ENCODE peak calls at places on chromosomes 4 and X, in nine cellular contexts. T is astrocyte, P is astrocyte of the spinal cord, Q is K562, G is suprapubic skin, J is HFFc6, S is upper lobe of right lung, U is left lung, F is A549. K is an unnamed sample.

GRCh38 chr4:111556141-111556781 is 589.0 kb upstream of the FAM241A start:
- DNase-seq in T (peak), P (peak), Q (no peak), G (no peak), J (peak), S (no peak), U (no peak), F (no peak), K (no peak)

GRCh38 chrX:85052207-85052606 is 48.5 kb downstream of the APOOL start:
- DNase-seq in T (no peak), P (no peak), Q (no peak), G (no peak), J (peak), S (no peak), U (no peak), F (no peak), K (no peak)

GRCh38 chr4:41287005-41287404 is 30.3 kb downstream of the UCHL1 start:
- DNase-seq in T (no peak), P (no peak), Q (no peak), G (no peak), J (no peak), S (no peak), U (no peak), F (no peak), K (no peak)

GRCh38 chr4:122963222-122963621 is 40.8 kb upstream of the NUDT6 start:
- DNase-seq in T (peak), P (peak), Q (no peak), G (no peak), J (no peak), S (no peak), U (no peak), F (no peak), K (no peak)

GRCh38 chrX:149371984-149372383 is 133.1 kb downstream of the IDS start:
- DNase-seq in T (no peak), P (no peak), Q (no peak), G (no peak), J (no peak), S (no peak), U (no peak), F (no peak), K (no peak)

GRCh38 chrX:148416931-148417330 is 83.5 kb upstream of the AFF2 start:
- DNase-seq in T (peak), P (peak), Q (no peak), G (no peak), J (no peak), S (no peak), U (no peak), F (no peak), K (no peak)

GRCh38 chrX:115023139-115023538 is 5.7 kb upstream of the IL13RA2 start:
- DNase-seq in T (peak), P (peak), Q (peak), G (no peak), J (peak), S (no peak), U (no peak), F (no peak), K (no peak)

GRCh38 chr4:68447201-68447600 is at the start of gene TMPRSS11E:
- DNase-seq in T (no peak), P (no peak), Q (no peak), G (no peak), J (no peak), S (no peak), U (no peak), F (no peak), K (no peak)

GRCh38 chr4:144948421-144948820 is 149.6 kb downstream of the ANAPC10 start:
- DNase-seq in T (no peak), P (no peak), Q (no peak), G (no peak), J (no peak), S (no peak), U (no peak), F (no peak), K (no peak)

GRCh38 chr4:98929341-98930267 is 671 bp upstream of the EIF4E start:
- DNase-seq in T (peak), P (peak), Q (peak), G (no peak), J (peak), S (peak), U (peak), F (peak), K (peak)

GRCh38 chrX:27675493-27675892 is 85.3 kb downstream of the DCAF8L2 start:
- DNase-seq in T (peak), P (peak), Q (no peak), G (no peak), J (no peak), S (no peak), U (no peak), F (no peak), K (no peak)

GRCh38 chr4:1872918-1873269 is 1.7 kb downstream of the NSD2 start:
- DNase-seq in T (peak), P (peak), Q (peak), G (no peak), J (peak), S (no peak), U (no peak), F (no peak), K (no peak)

GRCh38 chr4:154164931-154165839 is 326.4 kb downstream of the DCHS2 start:
- DNase-seq in T (peak), P (peak), Q (peak), G (no peak), J (peak), S (no peak), U (no peak), F (no peak), K (no peak)

GRCh38 chrX:39133971-39134370 is 332.7 kb downstream of the MID1IP1 start:
- DNase-seq in T (no peak), P (no peak), Q (peak), G (no peak), J (no peak), S (no peak), U (no peak), F (no peak), K (no peak)

GRCh38 chr4:96016615-96017299 is 176.9 kb downstream of the PDHA2 start:
- DNase-seq in T (peak), P (peak), Q (peak), G (no peak), J (no peak), S (no peak), U (no peak), F (no peak), K (no peak)

GRCh38 chr4:189084671-189085070 is 856.0 kb upstream of the FRG1 start:
- DNase-seq in T (no peak), P (no peak), Q (no peak), G (no peak), J (no peak), S (no peak), U (no peak), F (no peak), K (no peak)

GRCh38 chr4:9146967-9147366 is 23.2 kb upstream of the FAM90A26 start:
- DNase-seq in T (no peak), P (no peak), Q (no peak), G (no peak), J (no peak), S (no peak), U (no peak), F (no peak), K (no peak)

GRCh38 chr4:77600521-77601451 is 4.8 kb upstream of the CXCL13 start:
- DNase-seq in T (no peak), P (peak), Q (peak), G (no peak), J (peak), S (no peak), U (no peak), F (peak), K (no peak)

GRCh38 chrX:17164079-17164478 is 210.9 kb upstream of the NHS start:
- DNase-seq in T (no peak), P (no peak), Q (no peak), G (no peak), J (no peak), S (no peak), U (no peak), F (no peak), K (no peak)

GRCh38 chrX:17164936-17165335 is 210.1 kb upstream of the NHS start:
- DNase-seq in T (peak), P (peak), Q (no peak), G (no peak), J (no peak), S (no peak), U (no peak), F (no peak), K (no peak)

GRCh38 chrX:17161991-17162390 is 213.0 kb upstream of the NHS start:
- DNase-seq in T (no peak), P (no peak), Q (no peak), G (no peak), J (no peak), S (no peak), U (no peak), F (no peak), K (no peak)

DNA sequence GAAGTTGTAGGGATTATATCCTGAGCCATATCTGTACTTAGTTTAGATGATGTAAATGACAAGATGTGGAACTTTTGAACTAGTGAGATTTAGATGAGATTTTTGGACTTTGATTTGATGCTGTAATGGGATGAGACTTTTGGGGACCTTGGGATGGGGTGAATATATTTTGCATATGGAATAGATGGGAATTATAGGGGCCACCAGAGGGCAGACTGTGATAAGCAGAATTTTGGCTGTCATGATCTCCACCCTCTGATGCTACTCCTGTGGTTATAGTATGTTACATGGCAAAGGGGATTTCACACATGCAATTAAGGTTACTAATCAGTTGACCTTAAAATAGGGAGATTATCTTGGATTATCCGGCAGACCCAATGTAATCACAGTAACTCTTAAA is 214.0 kb upstream of the NHS start:
- DNase-seq in T (no peak), P (no peak), Q (peak), G (no peak), J (no peak), S (no peak), U (no peak), F (peak), K (no peak)
- TF ChIP-seq CTCF in T (no peak), P (peak), Q (no peak), G (no peak), J (peak), S (no peak), U (no peak), F (peak), K (no peak)

GRCh38 chr4:48269861-48270515 is 350 bp upstream of the TEC start:
- DNase-seq in T (peak), P (peak), Q (peak), G (peak), J (peak), S (peak), U (peak), F (peak), K (peak)
- TF ChIP-seq CTCF in T (no peak), P (peak), Q (peak), G (no peak), J (peak), S (peak), U (peak), F (no peak), K (no peak)

GRCh38 chr4:143773998-143774898 is 73.8 kb upstream of the FREM3 start:
- DNase-seq in T (peak), P (peak), Q (peak), G (no peak), J (peak), S (no peak), U (peak), F (peak), K (no peak)
- TF ChIP-seq CTCF in T (peak), P (peak), Q (peak), G (no peak), J (peak), S (peak), U (peak), F (peak), K (no peak)

GRCh38 chrX:153539171-153539978 is 21.9 kb downstream of the ATP2B3 start:
- DNase-seq in T (no peak), P (peak), Q (peak), G (peak), J (peak), S (peak), U (peak), F (peak), K (peak)
- TF ChIP-seq CTCF in T (peak), P (peak), Q (peak), G (peak), J (peak), S (peak), U (peak), F (peak), K (peak)

GRCh38 chr4:61275214-61275613 is 75.1 kb downstream of the ADGRL3 start:
- DNase-seq in T (no peak), P (no peak), Q (no peak), G (no peak), J (no peak), S (no peak), U (no peak), F (no peak), K (no peak)

GRCh38 chr4:61276034-61276433 is 75.9 kb downstream of the ADGRL3 start:
- DNase-seq in T (no peak), P (no peak), Q (no peak), G (no peak), J (no peak), S (no peak), U (no peak), F (no peak), K (no peak)

GRCh38 chr4:61277785-61278184 is 77.7 kb downstream of the ADGRL3 start:
- DNase-seq in T (peak), P (peak), Q (no peak), G (no peak), J (no peak), S (no peak), U (no peak), F (no peak), K (no peak)

GRCh38 chr4:61273237-61273636 is 73.1 kb downstream of the ADGRL3 start:
- DNase-seq in T (no peak), P (no peak), Q (no peak), G (no peak), J (no peak), S (no peak), U (no peak), F (no peak), K (no peak)

DNA sequence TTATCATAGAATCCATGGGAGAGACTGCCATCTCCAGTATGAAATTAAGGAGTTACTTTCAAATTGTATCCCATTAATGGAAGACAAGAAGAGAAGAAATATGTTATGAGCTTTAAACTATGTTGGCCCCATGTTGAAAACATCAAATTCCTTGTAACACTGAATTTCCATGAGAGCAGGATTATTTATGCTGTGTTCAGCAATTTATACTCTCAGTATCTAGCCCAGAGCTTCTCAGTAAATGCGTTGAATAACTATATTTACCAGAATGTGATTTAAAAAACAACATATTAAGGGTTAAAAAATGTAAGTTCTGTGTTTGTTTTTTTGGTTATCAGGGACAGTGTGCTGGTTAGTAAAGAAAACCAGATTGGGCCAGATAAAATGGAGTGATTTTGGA is 74.2 kb downstream of the ADGRL3 start:
- DNase-seq in T (no peak), P (no peak), Q (no peak), G (no peak), J (no peak), S (no peak), U (no peak), F (no peak), K (no peak)
- TF ChIP-seq CTCF in T (no peak), P (no peak), Q (no peak), G (no peak), J (no peak), S (no peak), U (no peak), F (no peak), K (no peak)

GRCh38 chr4:130306566-130306965 is 1210.6 kb downstream of the C4orf33 start:
- DNase-seq in T (no peak), P (no peak), Q (no peak), G (no peak), J (no peak), S (no peak), U (no peak), F (no peak), K (no peak)
- TF ChIP-seq CTCF in T (no peak), P (no peak), Q (no peak), G (no peak), J (no peak), S (no peak), U (no peak), F (no peak), K (no peak)

GRCh38 chrX:106959897-106960296 is 39.7 kb downstream of the CLDN2 start:
- DNase-seq in T (no peak), P (peak), Q (no peak), G (no peak), J (peak), S (no peak), U (no peak), F (peak), K (no peak)
- TF ChIP-seq CTCF in T (peak), P (peak), Q (no peak), G (no peak), J (peak), S (no peak), U (no peak), F (peak), K (no peak)